ENCODE peak calls at places on chromosomes 13 and 19, in five cellular contexts. C is IMR-90, X is left ventricle myocardium inferior, O is Calu3, J is activated B cell treated with CpG ODN at 0.5 μM for 24 hours. U is an unnamed sample.

GRCh38 chr19:38975214-38975860 is at the start of gene FBXO17:
- DNase-seq in J (no peak), O (peak), C (peak), X (peak), U (peak)

GRCh38 chr13:47409778-47410177 is 512.9 kb upstream of the HTR2A start:
- DNase-seq in O (no peak), X (no peak), J (no peak), C (no peak), U (no peak)

GRCh38 chr19:46824887-46825730 is 25.5 kb downstream of the AP2S1 start:
- DNase-seq in X (no peak), O (no peak), J (no peak), C (no peak), U (peak)

GRCh38 chr19:37928527-37929286 is 21.7 kb downstream of the SIPA1L3 start:
- DNase-seq in C (no peak), J (peak), O (no peak), X (no peak), U (peak)

GRCh38 chr19:1932395-1932794 is 8.6 kb upstream of the CSNK1G2 start:
- DNase-seq in C (no peak), X (no peak), O (no peak), J (no peak), U (no peak)

GRCh38 chr13:80296638-80297037 is 44.3 kb downstream of the SPRY2 start:
- DNase-seq in O (no peak), C (no peak), J (no peak), X (no peak), U (no peak)

GRCh38 chr19:1387684-1388636 is 4.3 kb downstream of the NDUFS7 start:
- DNase-seq in O (no peak), C (no peak), X (peak), J (no peak), U (no peak)

GRCh38 chr19:3670796-3671679 is 29.2 kb downstream of the PIP5K1C start:
- DNase-seq in X (peak), J (no peak), O (no peak), C (peak), U (peak)

GRCh38 chr19:2142173-2142829 is 9.1 kb downstream of the AP3D1 start:
- DNase-seq in J (no peak), C (no peak), X (no peak), O (no peak), U (no peak)

GRCh38 chr13:99353836-99354235 is 46.6 kb upstream of the GPR183 start:
- DNase-seq in J (no peak), X (no peak), O (no peak), C (peak), U (no peak)

GRCh38 chr13:33202644-33203169 is 82.8 kb downstream of the STARD13 start:
- DNase-seq in O (no peak), J (no peak), X (no peak), C (no peak), U (no peak)

GRCh38 chr19:16051254-16052025 is 24.9 kb upstream of the TPM4 start:
- DNase-seq in J (no peak), O (no peak), C (no peak), X (no peak), U (peak)

GRCh38 chr13:49374585-49375290 is 69.1 kb downstream of the CAB39L start:
- DNase-seq in X (no peak), J (no peak), C (peak), O (no peak), U (peak)

GRCh38 chr13:19836472-19836871 is 27.0 kb downstream of the ZMYM5 start:
- DNase-seq in C (peak), O (no peak), J (no peak), X (no peak), U (no peak)

GRCh38 chr13:109145631-109146030 is 516.2 kb downstream of the MYO16 start:
- DNase-seq in C (peak), J (no peak), O (no peak), X (no peak), U (peak)

GRCh38 chr19:5470264-5470671 is 15.1 kb downstream of the ZNRF4 start:
- DNase-seq in J (no peak), C (no peak), O (peak), X (no peak), U (no peak)

GRCh38 chr13:30572859-30573275 is 44.9 kb upstream of the USPL1 start:
- DNase-seq in J (no peak), O (no peak), X (no peak), C (peak), U (peak)

GRCh38 chr13:50228527-50228926 is 213.3 kb downstream of the KCNRG start:
- DNase-seq in C (no peak), O (no peak), J (no peak), X (no peak), U (no peak)

GRCh38 chr13:58852076-58852475 is 1220.5 kb downstream of the PCDH17 start:
- DNase-seq in J (no peak), O (no peak), C (no peak), X (no peak), U (no peak)

GRCh38 chr13:51646041-51646670 is 61.9 kb downstream of the WDFY2 start:
- DNase-seq in O (no peak), J (no peak), X (no peak), C (no peak), U (no peak)

GRCh38 chr19:45757696-45758095 is 11.4 kb downstream of the SIX5 start:
- DNase-seq in C (no peak), O (no peak), X (no peak), J (no peak), U (no peak)

GRCh38 chr19:42370068-42370520 is 20.0 kb downstream of the CNFN start:
- DNase-seq in C (no peak), X (no peak), O (no peak), J (no peak), U (no peak)

GRCh38 chr13:40624338-40624737 is 42.1 kb downstream of the FOXO1 start:
- DNase-seq in X (no peak), O (no peak), J (no peak), C (no peak), U (no peak)

GRCh38 chr19:31503211-31503610 is 154.0 kb upstream of the TSHZ3 start:
- DNase-seq in J (no peak), O (no peak), X (no peak), C (no peak), U (no peak)

GRCh38 chr19:34837262-34837661 is 64.2 kb upstream of the ZNF599 start:
- DNase-seq in C (no peak), O (no peak), X (peak), J (no peak), U (no peak)

GRCh38 chr13:102235689-102236088 is 166.2 kb downstream of the FGF14 start:
- DNase-seq in X (no peak), O (no peak), C (no peak), J (no peak), U (no peak)

GRCh38 chr19:12665281-12665573 is 1.3 kb downstream of the MAN2B1 start:
- DNase-seq in C (no peak), J (peak), X (peak), O (no peak), U (peak)

GRCh38 chr13:28493740-28494536 is 990 bp downstream of the FLT1 start:
- DNase-seq in C (no peak), O (no peak), J (peak), X (no peak), U (no peak)

GRCh38 chr13:106291006-106291405 is 244.5 kb downstream of the EFNB2 start:
- DNase-seq in C (peak), X (no peak), O (no peak), J (no peak), U (no peak)

GRCh38 chr19:17450264-17451075 is 2.0 kb upstream of the TMEM221 start:
- DNase-seq in C (no peak), O (peak), J (no peak), X (no peak), U (peak)

GRCh38 chr13:75432811-75433244 is 49.1 kb downstream of the TBC1D4 start:
- DNase-seq in C (no peak), O (no peak), J (no peak), X (no peak), U (no peak)

GRCh38 chr19:16435238-16435911 is 36.4 kb downstream of the EPS15L1 start:
- DNase-seq in O (no peak), J (no peak), X (peak), C (peak), U (no peak)

GRCh38 chr19:50231821-50232220 is 28.4 kb downstream of the MYH14 start:
- DNase-seq in J (no peak), C (no peak), O (no peak), X (no peak), U (no peak)

GRCh38 chr19:50238043-50238442 is 34.6 kb downstream of the MYH14 start:
- DNase-seq in J (no peak), X (peak), C (no peak), O (no peak), U (no peak)

GRCh38 chr19:50230379-50231351 is 27.2 kb downstream of the MYH14 start:
- DNase-seq in X (peak), J (no peak), O (no peak), C (no peak), U (no peak)

GRCh38 chr19:50232600-50232999 is 29.2 kb downstream of the MYH14 start:
- DNase-seq in J (no peak), C (no peak), X (no peak), O (no peak), U (no peak)

DNA sequence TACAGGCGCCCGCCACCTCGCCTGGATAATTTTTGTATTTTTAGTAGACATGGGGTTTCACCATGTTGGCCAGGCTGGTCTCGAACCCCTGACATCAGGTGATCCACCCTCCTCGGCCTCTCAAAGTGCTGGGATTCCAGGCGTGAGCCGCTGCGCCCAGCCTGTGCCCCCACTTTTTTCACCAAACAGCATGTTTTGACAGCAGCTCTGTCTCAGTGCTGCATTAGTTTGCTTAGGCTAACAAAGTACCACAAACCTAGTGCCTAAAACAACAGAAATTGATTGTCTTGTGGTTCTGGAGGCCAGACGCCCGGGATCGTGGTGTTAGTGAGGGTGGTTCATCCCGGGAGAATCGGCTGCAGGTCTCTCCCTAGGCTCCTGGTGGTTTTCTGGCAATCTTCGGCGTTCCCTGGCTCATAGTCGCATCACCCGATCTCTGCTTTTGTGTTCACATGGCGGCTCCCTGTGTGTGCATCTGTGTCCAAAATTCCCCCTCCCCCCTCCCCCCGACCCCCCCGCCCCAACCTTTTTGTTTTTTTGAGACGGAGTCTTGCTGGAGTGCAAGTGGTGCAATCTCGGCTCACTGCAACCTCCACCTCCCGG is 30.0 kb downstream of the MYH14 start:
- DNase-seq in X (no peak), O (no peak), J (no peak), C (no peak), U (no peak)
- TF ChIP-seq CTCF in X (no peak), O (no peak), J (no peak), C (no peak), U (no peak)

DNA sequence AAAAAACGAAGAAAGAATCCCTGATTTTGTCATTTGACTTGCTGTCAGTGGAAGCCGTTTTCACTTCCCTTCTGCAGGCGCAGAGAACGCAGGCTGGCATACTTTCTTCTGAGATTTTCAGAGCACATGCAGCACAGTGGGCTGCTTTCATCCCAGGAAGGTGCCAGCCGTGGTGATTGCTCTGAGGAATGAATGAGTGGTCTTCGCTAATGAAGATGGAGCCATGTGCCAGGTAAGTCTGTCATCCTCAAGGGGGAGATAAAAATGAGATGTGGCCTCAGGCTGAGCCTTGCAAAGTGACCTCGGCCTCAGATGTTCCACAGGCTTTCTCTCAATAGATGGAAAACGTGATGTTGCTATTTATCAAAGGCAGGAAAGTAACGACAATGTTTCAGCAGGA is 94.6 kb upstream of the FARP1 start:
- DNase-seq in X (no peak), J (no peak), O (no peak), C (no peak), U (no peak)
- TF ChIP-seq CTCF in X (no peak), J (no peak), O (no peak), C (no peak), U (no peak)

DNA sequence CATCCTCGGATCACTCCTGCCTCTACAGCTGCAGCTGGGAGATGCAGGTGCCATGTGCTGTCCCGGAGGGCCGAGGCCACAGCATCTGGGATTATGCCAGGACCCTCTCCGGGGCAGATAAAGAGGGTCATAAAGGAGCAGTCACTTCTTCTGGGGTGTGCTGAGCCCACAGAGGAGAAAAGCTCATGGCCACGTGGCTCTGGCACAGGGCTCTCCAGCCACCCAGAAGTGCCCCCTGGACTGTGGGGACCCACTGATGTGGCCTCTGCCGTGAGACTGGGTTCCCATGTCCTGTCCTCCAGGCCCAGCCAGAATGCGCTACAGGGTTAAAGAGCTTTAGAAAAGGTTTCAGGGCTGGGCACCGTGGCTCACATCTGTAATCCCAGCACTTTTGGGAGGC is 35.5 kb downstream of the CEBPG start:
- DNase-seq in J (no peak), C (no peak), X (peak), O (no peak), U (no peak)
- TF ChIP-seq CTCF in J (no peak), C (no peak), X (no peak), O (no peak), U (no peak)

GRCh38 chr13:114110091-114110829 is 22.2 kb downstream of the RASA3 start:
- DNase-seq in J (peak), O (no peak), X (no peak), C (no peak), U (peak)
- TF ChIP-seq CTCF in J (no peak), O (no peak), X (peak), C (peak), U (peak)

GRCh38 chr13:111045170-111045569 is 69.9 kb upstream of the ARHGEF7 start:
- DNase-seq in X (no peak), C (no peak), O (no peak), J (no peak), U (no peak)

GRCh38 chr13:111048387-111048786 is 66.7 kb upstream of the ARHGEF7 start:
- DNase-seq in J (no peak), O (no peak), X (no peak), C (no peak), U (no peak)

GRCh38 chr13:111047326-111047725 is 67.8 kb upstream of the ARHGEF7 start:
- DNase-seq in O (no peak), X (no peak), J (no peak), C (no peak), U (no peak)

GRCh38 chr13:111044087-111044830 is 70.9 kb upstream of the ARHGEF7 start:
- DNase-seq in C (no peak), O (no peak), X (no peak), J (no peak), U (no peak)

DNA sequence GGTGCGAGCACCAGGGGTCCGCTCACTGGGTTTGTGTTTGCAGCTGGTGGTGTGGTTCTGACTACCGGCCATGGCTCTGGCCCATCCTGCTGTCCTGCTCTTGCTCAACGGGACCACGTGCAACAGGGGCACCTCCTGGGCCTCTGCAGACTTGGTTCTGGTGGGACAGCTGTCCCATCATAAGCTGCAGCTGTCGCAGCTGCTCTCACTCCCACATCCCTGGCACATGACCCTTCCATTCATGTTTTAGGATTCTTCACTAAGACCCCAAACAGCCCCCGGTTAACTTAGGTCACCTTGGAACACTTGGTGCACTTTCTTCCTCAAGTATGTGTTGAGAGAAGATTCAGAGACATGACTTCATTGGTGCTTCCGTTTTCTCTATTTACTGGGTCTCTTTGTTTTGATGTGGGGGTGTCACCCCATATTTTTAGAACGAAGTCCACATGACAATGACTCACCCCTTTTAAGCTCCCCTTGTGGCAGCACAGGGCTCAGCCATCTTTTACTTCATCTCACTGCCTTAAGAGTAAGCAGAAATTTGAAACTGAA is 68.4 kb upstream of the ARHGEF7 start:
- DNase-seq in X (no peak), J (no peak), O (no peak), C (peak), U (peak)
- TF ChIP-seq CTCF in X (peak), J (no peak), O (no peak), C (peak), U (peak)